ENCODE peak calls at places on chromosomes 11 and 22, in five cellular contexts. Z is germinal center, C is putamen, P is NCI-H1092, H is COR-L47. G is an unnamed sample.

GRCh38 chr11:84524422-84525051 is 1102.6 kb downstream of the DLG2 start:
- DNase-seq in Z (peak), C (no peak), P (no peak), H (no peak), G (peak)

GRCh38 chr11:118530683-118531596 is at the start of gene TMEM25:
- DNase-seq in Z (peak), C (peak), P (peak), H (peak), G (peak)

GRCh38 chr11:71246559-71246958 is 5.8 kb downstream of the SHANK2 start:
- DNase-seq in Z (no peak), C (no peak), P (no peak), H (peak), G (no peak)

GRCh38 chr11:73367482-73368024 is 8.6 kb upstream of the RELT start:
- DNase-seq in Z (peak), C (no peak), P (no peak), H (no peak), G (no peak)

GRCh38 chr11:91209751-91210150 is 986.9 kb upstream of the CHORDC1 start:
- DNase-seq in Z (no peak), C (no peak), P (no peak), H (no peak), G (no peak)

GRCh38 chr22:50260801-50261614 is 475 bp downstream of the MAPK12 start:
- DNase-seq in Z (no peak), C (no peak), P (no peak), H (peak), G (peak)

GRCh38 chr11:71097506-71098240 is 154.7 kb downstream of the SHANK2 start:
- DNase-seq in Z (no peak), C (no peak), P (no peak), H (peak), G (no peak)

GRCh38 chr22:24310969-24311368 is 40.3 kb downstream of the SPECC1L start:
- DNase-seq in Z (no peak), C (no peak), P (no peak), H (no peak), G (no peak)

GRCh38 chr11:61489833-61490585 is 18.5 kb upstream of the LRRC10B start:
- DNase-seq in Z (no peak), C (no peak), P (no peak), H (no peak), G (no peak)